ENCODE peak calls at places on chromosomes 1 and 21, in seven cellular contexts. Q is BE2C, V is AG08395, S is GM04504, K is SJSA1, L is GM12891, C is ELR. U is an unnamed sample.

GRCh38 chr1:154816937-154817336 is 53.1 kb downstream of the KCNN3 start:
- DNase-seq in S (no peak), Q (no peak), L (no peak), C (no peak), K (no peak), V (no peak), U (no peak)

GRCh38 chr1:8813991-8814390 is 3.4 kb downstream of the RERE start:
- DNase-seq in V (no peak), C (no peak), Q (no peak), S (no peak), L (no peak), K (no peak), U (no peak)

GRCh38 chr1:32336963-32337675 is 1.1 kb upstream of the MARCKSL1 start:
- DNase-seq in S (no peak), K (no peak), C (peak), Q (no peak), L (peak), V (peak), U (no peak)

GRCh38 chr1:112358061-112358770 is 37.8 kb upstream of the CTTNBP2NL start:
- DNase-seq in L (no peak), S (no peak), Q (no peak), C (no peak), V (no peak), K (peak), U (no peak)

GRCh38 chr21:25490742-25491141 is 116.5 kb downstream of the MRPL39 start:
- DNase-seq in L (no peak), K (no peak), Q (no peak), S (no peak), V (no peak), C (peak), U (no peak)

GRCh38 chr1:228982637-228983036 is 247.4 kb downstream of the RHOU start:
- DNase-seq in Q (no peak), C (no peak), V (no peak), K (no peak), L (no peak), S (no peak), U (peak)

GRCh38 chr1:22529901-22530621 is 33.2 kb upstream of the EPHA8 start:
- DNase-seq in L (no peak), S (peak), V (peak), C (peak), K (no peak), Q (no peak), U (no peak)

GRCh38 chr1:195960580-195960979 is 647.7 kb downstream of the KCNT2 start:
- DNase-seq in K (no peak), S (no peak), Q (no peak), C (no peak), L (no peak), V (no peak), U (no peak)

GRCh38 chr1:184392779-184393522 is 6.1 kb downstream of the C1orf21 start:
- DNase-seq in C (no peak), S (no peak), V (no peak), Q (peak), L (no peak), K (no peak), U (no peak)

GRCh38 chr1:102852583-102852982 is 255.7 kb downstream of the COL11A1 start:
- DNase-seq in V (peak), Q (no peak), C (no peak), K (no peak), S (no peak), L (no peak), U (no peak)

U was measured in HepG2.